ENCODE peak calls at places on chromosomes 11 and 22, in five cellular contexts. D, Z, J, Q and K are unnamed samples.

GRCh38 chr11:46273511-46274205 is 3.8 kb upstream of the CREB3L1 start:
- DNase-seq in D (no peak), Z (no peak), J (peak; percentile 78), Q (no peak), K (no peak)

GRCh38 chr11:120527111-120527748 is 15.7 kb downstream of the GRIK4 start:
- DNase-seq in D (peak; percentile 57), Z (peak; percentile 74), J (no peak), Q (no peak), K (no peak)

GRCh38 chr11:69493931-69494821 is 12.7 kb downstream of the LINC01488 start:
- DNase-seq in D (no peak), Z (no peak), J (no peak), Q (no peak), K (no peak)

GRCh38 chr11:65071907-65072630 is 11.8 kb downstream of the CDCA5 start:
- DNase-seq in D (no peak), Z (no peak), J (no peak), Q (no peak), K (no peak)

GRCh38 chr11:64996710-64997380 is at the start of gene BATF2:
- DNase-seq in D (peak; percentile 83), Z (peak; percentile 68), J (peak; percentile 76), Q (peak; percentile 82), K (peak; percentile 92)

GRCh38 chr11:109668973-109669634 is 247.1 kb downstream of the C11orf87 start:
- DNase-seq in D (peak; percentile 1), Z (no peak), J (no peak), Q (peak; percentile 46), K (no peak)

GRCh38 chr22:29609139-29609538 is 5.7 kb downstream of the NF2 start:
- DNase-seq in D (no peak), Z (no peak), J (peak; percentile 24), Q (no peak), K (no peak)

GRCh38 chr11:70128435-70128906 is 50.4 kb downstream of the ANO1 start:
- DNase-seq in D (no peak), Z (peak; percentile 22), J (peak; percentile 78), Q (no peak), K (no peak)

GRCh38 chr11:19603771-19604170 is 108.9 kb upstream of the NAV2 start:
- DNase-seq in D (no peak), Z (no peak), J (no peak), Q (no peak), K (no peak)

GRCh38 chr11:12090761-12091261 is 19.6 kb upstream of the MICAL2 start:
- DNase-seq in D (no peak), Z (no peak), J (peak; percentile 46), Q (peak; percentile 82), K (no peak)

GRCh38 chr11:44011797-44012196 is 36.0 kb upstream of the ACCSL start:
- DNase-seq in D (peak; percentile 66), Z (no peak), J (no peak), Q (no peak), K (no peak)

GRCh38 chr22:47138898-47139789 is 376.7 kb downstream of the TBC1D22A start:
- DNase-seq in D (no peak), Z (no peak), J (no peak), Q (no peak), K (no peak)

GRCh38 chr22:48613566-48614200 is 1214.0 kb downstream of the BRD1 start:
- DNase-seq in D (no peak), Z (no peak), J (no peak), Q (no peak), K (no peak)

GRCh38 chr11:33376331-33377099 is 119.3 kb downstream of the HIPK3 start:
- DNase-seq in D (no peak), Z (no peak), J (no peak), Q (no peak), K (no peak)

GRCh38 chr11:62934496-62934785 is 13.3 kb upstream of the CHRM1 start:
- DNase-seq in D (no peak), Z (no peak), J (no peak), Q (no peak), K (no peak)

GRCh38 chr11:63910605-63911195 is 6.3 kb downstream of the RCOR2 start:
- DNase-seq in D (no peak), Z (no peak), J (no peak), Q (no peak), K (no peak)

GRCh38 chr11:98564881-98565280 is 455.9 kb upstream of the CNTN5 start:
- DNase-seq in D (no peak), Z (no peak), J (no peak), Q (no peak), K (no peak)

GRCh38 chr11:13368041-13368446 is 90.5 kb downstream of the BMAL1 start:
- DNase-seq in D (peak; percentile 55), Z (no peak), J (no peak), Q (no peak), K (no peak)

GRCh38 chr22:44259366-44260215 is 53.2 kb downstream of the SHISAL1 start:
- DNase-seq in D (no peak), Z (no peak), J (no peak), Q (no peak), K (peak; percentile 34)

GRCh38 chr11:7977251-7977917 is 9.8 kb upstream of the EIF3F start:
- DNase-seq in D (peak; percentile 97), Z (no peak), J (peak; percentile 24), Q (no peak), K (no peak)

GRCh38 chr11:130163346-130164220 is 4.0 kb downstream of the ST14 start:
- DNase-seq in D (no peak), Z (no peak), J (peak; percentile 19), Q (no peak), K (no peak)

GRCh38 chr11:134404485-134405341 is 7.3 kb downstream of the B3GAT1 start:
- DNase-seq in D (no peak), Z (no peak), J (no peak), Q (no peak), K (no peak)

GRCh38 chr11:13011366-13012036 is 2.4 kb downstream of the RASSF10 start:
- DNase-seq in D (no peak), Z (no peak), J (no peak), Q (no peak), K (no peak)

GRCh38 chr11:36057372-36058045 is 113.6 kb downstream of the LDLRAD3 start:
- DNase-seq in D (no peak), Z (no peak), J (no peak), Q (no peak), K (peak; percentile 83)

GRCh38 chr11:120511116-120511803 is at the start of gene GRIK4:
- DNase-seq in D (peak; percentile 57), Z (peak; percentile 82), J (peak; percentile 61), Q (peak; percentile 81), K (peak; percentile 91)

GRCh38 chr22:49948116-49948515 is 12.5 kb upstream of the PIM3 start:
- DNase-seq in D (no peak), Z (no peak), J (no peak), Q (no peak), K (no peak)

GRCh38 chr22:42702675-42703074 is 18.0 kb downstream of the A4GALT start:
- DNase-seq in D (no peak), Z (no peak), J (no peak), Q (no peak), K (no peak)

GRCh38 chr11:62390727-62391126 is 28.1 kb upstream of the SCGB1A1 start:
- DNase-seq in D (peak; percentile 19), Z (no peak), J (no peak), Q (no peak), K (no peak)

GRCh38 chr22:50027639-50028537 is 15.3 kb upstream of the IL17REL start:
- DNase-seq in D (peak; percentile 13), Z (no peak), J (peak; percentile 61), Q (no peak), K (peak; percentile 55)

GRCh38 chr11:17779861-17780594 is 45.4 kb downstream of the KCNC1 start:
- DNase-seq in D (no peak), Z (no peak), J (no peak), Q (no peak), K (peak; percentile 56)

GRCh38 chr11:11155962-11156815 is 196.9 kb downstream of the CSNK2A3 start:
- DNase-seq in D (no peak), Z (peak; percentile 45), J (peak; percentile 9), Q (no peak), K (no peak)

DNA sequence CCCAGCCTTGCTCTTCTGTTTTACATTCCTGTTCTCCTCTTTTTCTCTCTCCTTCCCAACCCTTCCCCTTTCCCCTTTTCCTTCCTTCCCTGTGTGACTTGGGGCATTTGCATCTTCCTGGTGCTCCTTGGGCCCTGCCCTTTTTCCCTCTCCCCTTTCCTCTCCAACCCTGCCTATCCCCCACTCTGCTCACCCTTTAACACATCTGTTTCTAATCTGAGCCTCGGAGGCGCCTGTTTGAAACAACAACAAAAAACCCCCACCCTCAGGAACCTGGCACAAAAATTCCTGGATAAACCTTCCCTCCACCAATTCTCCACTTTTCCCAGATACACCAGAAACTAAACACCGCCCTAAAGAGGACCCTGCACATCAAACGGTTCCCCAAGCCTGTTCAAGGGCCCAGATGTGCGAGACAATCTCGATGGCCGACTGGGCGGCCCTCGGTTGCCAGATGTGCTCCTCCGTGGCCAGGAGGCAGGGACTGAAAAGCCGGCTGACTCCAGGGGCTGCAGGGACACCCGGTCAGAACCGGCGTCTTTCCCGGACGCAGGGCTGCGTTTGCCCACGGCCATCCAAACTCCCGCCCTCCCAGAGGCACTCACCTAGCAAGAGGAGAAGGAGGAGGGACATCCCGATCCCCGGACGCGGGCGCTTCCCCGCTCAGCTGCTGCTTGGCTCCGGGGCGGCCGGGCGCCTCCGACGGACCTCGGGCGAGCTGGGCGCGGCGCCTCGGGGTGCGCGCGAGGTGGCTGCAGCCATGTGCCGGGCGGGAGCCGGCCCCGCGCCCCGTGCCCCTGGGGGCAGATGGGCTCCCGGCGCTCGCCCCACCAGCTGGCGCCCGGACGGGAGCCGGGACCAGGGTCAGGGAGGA is 503 bp downstream of the CLMP start:
- DNase-seq in D (peak; percentile 48), Z (no peak), J (no peak), Q (no peak), K (peak; percentile 80)
- H3K27ac ChIP-seq in D (peak overlapping the region; percentile 93), Z (no peak overlapping the region), J (peak overlapping the region; percentile 99), Q (no peak overlapping the region), K (peak overlapping the region; percentile 97)

GRCh38 chr11:67646535-67647336 is 3.8 kb downstream of the ACY3 start:
- DNase-seq in D (no peak), Z (no peak), J (no peak), Q (no peak), K (no peak)
- H3K4me3 ChIP-seq in D (no peak overlapping the region), Z (no peak overlapping the region), J (no peak overlapping the region), Q (no peak overlapping the region), K (no peak overlapping the region)

DNA sequence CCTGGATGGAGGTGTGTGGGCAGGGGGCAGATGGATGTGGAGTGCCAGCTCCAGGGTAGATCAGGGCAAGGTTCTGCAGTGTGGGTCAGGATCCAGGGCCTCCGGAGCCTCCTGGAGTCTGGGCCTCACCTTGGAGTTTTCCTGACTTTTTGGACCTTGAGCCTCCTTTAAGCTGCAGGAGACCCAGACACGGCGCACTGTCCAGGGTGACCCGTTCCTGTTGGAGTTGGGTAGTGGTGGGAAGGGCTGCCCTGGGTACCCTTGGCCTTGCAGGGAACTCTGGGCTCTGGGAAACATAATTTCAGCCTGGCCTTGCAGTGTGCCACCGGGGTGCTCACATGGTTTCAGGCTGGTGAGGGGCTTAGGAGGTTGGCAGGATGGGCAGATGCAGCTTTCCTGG is 17.0 kb downstream of the MGAT3 start:
- DNase-seq in D (no peak), Z (no peak), J (no peak), Q (no peak), K (no peak)
- H3K27ac ChIP-seq in D (peak overlapping the region; percentile 71), Z (no peak overlapping the region), J (no peak overlapping the region), Q (no peak overlapping the region), K (no peak overlapping the region)

GRCh38 chr11:122095950-122096942 is 19.8 kb downstream of the BLID start:
- DNase-seq in D (peak; percentile 81), Z (no peak), J (no peak), Q (no peak), K (no peak)
- H3K4me3 ChIP-seq in D (peak overlapping the region; percentile 46), Z (no peak overlapping the region), J (no peak overlapping the region), Q (no peak overlapping the region), K (peak overlapping the region; percentile 64)